ENCODE peak calls at places on chromosomes 6 and 20, in five cellular contexts. One of them, this sample, is unnamed.

GRCh38 chr6:159819932-159820640 is 20.0 kb downstream of the PNLDC1 start:
- ATAC-seq in CD8-positive, alpha-beta T cell: peak; percentile 76
- ATAC-seq in gastroesophageal sphincter: no peak
- ATAC-seq in stimulated activated naive CD8-positive, alpha-beta T cell treated with anti-CD3 and anti-CD28 coated beads, Interleukin-15, Interleukin-2, amounts not matched to agents 100 U/mL and 50 U/mL, for 24 hours: peak; percentile 40
- ATAC-seq in upper lobe of right lung: peak; percentile 33
- ATAC-seq in this sample: peak; percentile 61

GRCh38 chr6:75213112-75213511 is 7.3 kb upstream of the COL12A1 start:
- ATAC-seq in upper lobe of right lung: no peak
- ATAC-seq in CD8-positive, alpha-beta T cell: no peak
- ATAC-seq in gastroesophageal sphincter: no peak
- ATAC-seq in stimulated activated naive CD8-positive, alpha-beta T cell treated with anti-CD3 and anti-CD28 coated beads, Interleukin-15, Interleukin-2, amounts not matched to agents 100 U/mL and 50 U/mL, for 24 hours: no peak
- ATAC-seq in this sample: no peak

GRCh38 chr6:90375681-90376439 is 79.2 kb upstream of the BACH2 start:
- ATAC-seq in gastroesophageal sphincter: peak; percentile 58
- ATAC-seq in upper lobe of right lung: peak; percentile 72
- ATAC-seq in CD8-positive, alpha-beta T cell: peak; percentile 34
- ATAC-seq in stimulated activated naive CD8-positive, alpha-beta T cell treated with anti-CD3 and anti-CD28 coated beads, Interleukin-15, Interleukin-2, amounts not matched to agents 100 U/mL and 50 U/mL, for 24 hours: peak; percentile 69
- ATAC-seq in this sample: peak; percentile 10

GRCh38 chr20:51715028-51715872 is 52.9 kb downstream of the ATP9A start:
- ATAC-seq in CD8-positive, alpha-beta T cell: no peak
- ATAC-seq in stimulated activated naive CD8-positive, alpha-beta T cell treated with anti-CD3 and anti-CD28 coated beads, Interleukin-15, Interleukin-2, amounts not matched to agents 100 U/mL and 50 U/mL, for 24 hours: peak; percentile 47
- ATAC-seq in gastroesophageal sphincter: no peak
- ATAC-seq in upper lobe of right lung: no peak
- ATAC-seq in this sample: no peak

GRCh38 chr6:13467216-13467600 is 20.2 kb downstream of the GFOD1 start:
- ATAC-seq in gastroesophageal sphincter: no peak
- ATAC-seq in CD8-positive, alpha-beta T cell: no peak
- ATAC-seq in stimulated activated naive CD8-positive, alpha-beta T cell treated with anti-CD3 and anti-CD28 coated beads, Interleukin-15, Interleukin-2, amounts not matched to agents 100 U/mL and 50 U/mL, for 24 hours: no peak
- ATAC-seq in upper lobe of right lung: no peak
- ATAC-seq in this sample: no peak

GRCh38 chr6:127561660-127562059 is 15.3 kb upstream of the C6orf58 start:
- ATAC-seq in upper lobe of right lung: no peak
- ATAC-seq in CD8-positive, alpha-beta T cell: no peak
- ATAC-seq in gastroesophageal sphincter: no peak
- ATAC-seq in stimulated activated naive CD8-positive, alpha-beta T cell treated with anti-CD3 and anti-CD28 coated beads, Interleukin-15, Interleukin-2, amounts not matched to agents 100 U/mL and 50 U/mL, for 24 hours: no peak
- ATAC-seq in this sample: no peak

GRCh38 chr6:88493717-88494116 is 327.6 kb upstream of the CNR1 start:
- ATAC-seq in gastroesophageal sphincter: no peak
- ATAC-seq in upper lobe of right lung: no peak
- ATAC-seq in stimulated activated naive CD8-positive, alpha-beta T cell treated with anti-CD3 and anti-CD28 coated beads, Interleukin-15, Interleukin-2, amounts not matched to agents 100 U/mL and 50 U/mL, for 24 hours: no peak
- ATAC-seq in CD8-positive, alpha-beta T cell: no peak
- ATAC-seq in this sample: no peak

GRCh38 chr20:10551732-10552724 is 116.9 kb downstream of the SLX4IP start:
- ATAC-seq in CD8-positive, alpha-beta T cell: no peak
- ATAC-seq in gastroesophageal sphincter: no peak
- ATAC-seq in stimulated activated naive CD8-positive, alpha-beta T cell treated with anti-CD3 and anti-CD28 coated beads, Interleukin-15, Interleukin-2, amounts not matched to agents 100 U/mL and 50 U/mL, for 24 hours: peak; percentile 68
- ATAC-seq in upper lobe of right lung: peak; percentile 19
- ATAC-seq in this sample: no peak

GRCh38 chr20:49199729-49200293 is 11.7 kb upstream of the STAU1 start:
- ATAC-seq in CD8-positive, alpha-beta T cell: no peak
- ATAC-seq in gastroesophageal sphincter: no peak
- ATAC-seq in upper lobe of right lung: no peak
- ATAC-seq in stimulated activated naive CD8-positive, alpha-beta T cell treated with anti-CD3 and anti-CD28 coated beads, Interleukin-15, Interleukin-2, amounts not matched to agents 100 U/mL and 50 U/mL, for 24 hours: no peak
- ATAC-seq in this sample: no peak

GRCh38 chr6:106535012-106535411 is 94.3 kb downstream of the RTN4IP1 start:
- ATAC-seq in gastroesophageal sphincter: no peak
- ATAC-seq in stimulated activated naive CD8-positive, alpha-beta T cell treated with anti-CD3 and anti-CD28 coated beads, Interleukin-15, Interleukin-2, amounts not matched to agents 100 U/mL and 50 U/mL, for 24 hours: peak; percentile 61
- ATAC-seq in upper lobe of right lung: no peak
- ATAC-seq in CD8-positive, alpha-beta T cell: no peak
- ATAC-seq in this sample: peak; percentile 40

GRCh38 chr6:12084681-12085080 is 72.6 kb downstream of the HIVEP1 start:
- ATAC-seq in stimulated activated naive CD8-positive, alpha-beta T cell treated with anti-CD3 and anti-CD28 coated beads, Interleukin-15, Interleukin-2, amounts not matched to agents 100 U/mL and 50 U/mL, for 24 hours: no peak
- ATAC-seq in CD8-positive, alpha-beta T cell: no peak
- ATAC-seq in upper lobe of right lung: no peak
- ATAC-seq in gastroesophageal sphincter: no peak
- ATAC-seq in this sample: no peak

GRCh38 chr20:46584508-46584907 is 34.1 kb upstream of the OCSTAMP start:
- ATAC-seq in CD8-positive, alpha-beta T cell: no peak
- ATAC-seq in gastroesophageal sphincter: no peak
- ATAC-seq in stimulated activated naive CD8-positive, alpha-beta T cell treated with anti-CD3 and anti-CD28 coated beads, Interleukin-15, Interleukin-2, amounts not matched to agents 100 U/mL and 50 U/mL, for 24 hours: no peak
- ATAC-seq in upper lobe of right lung: no peak
- ATAC-seq in this sample: no peak

GRCh38 chr20:53578492-53579222 is 15.0 kb downstream of the ZNF217 start:
- ATAC-seq in CD8-positive, alpha-beta T cell: peak; percentile 32
- ATAC-seq in upper lobe of right lung: peak; percentile 83
- ATAC-seq in stimulated activated naive CD8-positive, alpha-beta T cell treated with anti-CD3 and anti-CD28 coated beads, Interleukin-15, Interleukin-2, amounts not matched to agents 100 U/mL and 50 U/mL, for 24 hours: peak; percentile 50
- ATAC-seq in gastroesophageal sphincter: peak; percentile 55
- ATAC-seq in this sample: peak; percentile 34

GRCh38 chr6:2866183-2866846 is 24.7 kb upstream of the SERPINB1 start:
- ATAC-seq in gastroesophageal sphincter: no peak
- ATAC-seq in stimulated activated naive CD8-positive, alpha-beta T cell treated with anti-CD3 and anti-CD28 coated beads, Interleukin-15, Interleukin-2, amounts not matched to agents 100 U/mL and 50 U/mL, for 24 hours: no peak
- ATAC-seq in CD8-positive, alpha-beta T cell: no peak
- ATAC-seq in upper lobe of right lung: no peak
- ATAC-seq in this sample: peak; percentile 6

GRCh38 chr20:33629979-33630378 is 32.1 kb upstream of the C20orf144 start:
- ATAC-seq in gastroesophageal sphincter: no peak
- ATAC-seq in CD8-positive, alpha-beta T cell: no peak
- ATAC-seq in upper lobe of right lung: no peak
- ATAC-seq in stimulated activated naive CD8-positive, alpha-beta T cell treated with anti-CD3 and anti-CD28 coated beads, Interleukin-15, Interleukin-2, amounts not matched to agents 100 U/mL and 50 U/mL, for 24 hours: no peak
- ATAC-seq in this sample: no peak

GRCh38 chr20:56380375-56380774 is 11.6 kb downstream of the AURKA start:
- ATAC-seq in upper lobe of right lung: peak; percentile 35
- ATAC-seq in gastroesophageal sphincter: no peak
- ATAC-seq in CD8-positive, alpha-beta T cell: no peak
- ATAC-seq in stimulated activated naive CD8-positive, alpha-beta T cell treated with anti-CD3 and anti-CD28 coated beads, Interleukin-15, Interleukin-2, amounts not matched to agents 100 U/mL and 50 U/mL, for 24 hours: no peak
- ATAC-seq in this sample: no peak

GRCh38 chr20:4154958-4155411 is 139.6 kb upstream of the RNF24 start:
- ATAC-seq in gastroesophageal sphincter: no peak
- ATAC-seq in upper lobe of right lung: peak; percentile 54
- ATAC-seq in CD8-positive, alpha-beta T cell: peak; percentile 44
- ATAC-seq in stimulated activated naive CD8-positive, alpha-beta T cell treated with anti-CD3 and anti-CD28 coated beads, Interleukin-15, Interleukin-2, amounts not matched to agents 100 U/mL and 50 U/mL, for 24 hours: peak; percentile 37
- ATAC-seq in this sample: peak; percentile 30

GRCh38 chr20:15560936-15561531 is 1012.2 kb downstream of the KIF16B start:
- ATAC-seq in upper lobe of right lung: no peak
- ATAC-seq in stimulated activated naive CD8-positive, alpha-beta T cell treated with anti-CD3 and anti-CD28 coated beads, Interleukin-15, Interleukin-2, amounts not matched to agents 100 U/mL and 50 U/mL, for 24 hours: no peak
- ATAC-seq in CD8-positive, alpha-beta T cell: no peak
- ATAC-seq in gastroesophageal sphincter: no peak
- ATAC-seq in this sample: no peak

GRCh38 chr6:123064038-123064437 is 68.0 kb downstream of the CLVS2 start:
- ATAC-seq in CD8-positive, alpha-beta T cell: no peak
- ATAC-seq in upper lobe of right lung: no peak
- ATAC-seq in gastroesophageal sphincter: no peak
- ATAC-seq in stimulated activated naive CD8-positive, alpha-beta T cell treated with anti-CD3 and anti-CD28 coated beads, Interleukin-15, Interleukin-2, amounts not matched to agents 100 U/mL and 50 U/mL, for 24 hours: no peak
- ATAC-seq in this sample: no peak

GRCh38 chr20:32553618-32554017 is 31.5 kb downstream of the NOL4L start:
- ATAC-seq in CD8-positive, alpha-beta T cell: no peak
- ATAC-seq in gastroesophageal sphincter: no peak
- ATAC-seq in stimulated activated naive CD8-positive, alpha-beta T cell treated with anti-CD3 and anti-CD28 coated beads, Interleukin-15, Interleukin-2, amounts not matched to agents 100 U/mL and 50 U/mL, for 24 hours: peak; percentile 39
- ATAC-seq in upper lobe of right lung: no peak
- ATAC-seq in this sample: no peak

GRCh38 chr6:36268478-36269248 is 1.2 kb upstream of the PNPLA1 start:
- ATAC-seq in CD8-positive, alpha-beta T cell: no peak
- ATAC-seq in stimulated activated naive CD8-positive, alpha-beta T cell treated with anti-CD3 and anti-CD28 coated beads, Interleukin-15, Interleukin-2, amounts not matched to agents 100 U/mL and 50 U/mL, for 24 hours: no peak
- ATAC-seq in gastroesophageal sphincter: no peak
- ATAC-seq in upper lobe of right lung: peak; percentile 53
- ATAC-seq in this sample: no peak

GRCh38 chr20:56978475-56978874 is 288.0 kb downstream of the BMP7 start:
- ATAC-seq in gastroesophageal sphincter: no peak
- ATAC-seq in stimulated activated naive CD8-positive, alpha-beta T cell treated with anti-CD3 and anti-CD28 coated beads, Interleukin-15, Interleukin-2, amounts not matched to agents 100 U/mL and 50 U/mL, for 24 hours: no peak
- ATAC-seq in upper lobe of right lung: no peak
- ATAC-seq in CD8-positive, alpha-beta T cell: no peak
- ATAC-seq in this sample: no peak